ENCODE peak calls at places on chromosome 12, in five cellular contexts. S, E, K, R and I are unnamed samples.
A peak's percentile ranks its signal among the peaks of the same experiment; 100 is the strongest.

GRCh38 chr12:21627924-21628323 is 23.3 kb upstream of the GYS2 start:
- DNase-seq in K (no peak), R (no peak), E (no peak), S (no peak), I (no peak)

GRCh38 chr12:88334271-88334670 is 192.2 kb downstream of the TMTC3 start:
- DNase-seq in K (no peak), E (no peak), S (peak; percentile 72), R (no peak), I (peak; percentile 50)

GRCh38 chr12:80472912-80473500 is 29.0 kb downstream of the PTPRQ start:
- DNase-seq in R (peak; percentile 2), S (no peak), E (no peak), K (no peak), I (peak; percentile 76)

GRCh38 chr12:19970116-19970515 is 398.2 kb upstream of the PDE3A start:
- DNase-seq in R (no peak), S (no peak), K (no peak), E (no peak), I (peak; percentile 78)

GRCh38 chr12:91588874-91589454 is 406.3 kb upstream of the DCN start:
- DNase-seq in E (no peak), K (no peak), R (no peak), S (no peak), I (no peak)

GRCh38 chr12:39638178-39638577 is 18.6 kb upstream of the ABCD2 start:
- DNase-seq in S (no peak), K (no peak), E (no peak), R (no peak), I (no peak)

GRCh38 chr12:63313139-63313538 is 162.1 kb upstream of the AVPR1A start:
- DNase-seq in E (no peak), S (no peak), R (no peak), K (no peak), I (no peak)

GRCh38 chr12:97148941-97149559 is 242.0 kb downstream of the NEDD1 start:
- DNase-seq in K (no peak), R (peak; percentile 51), S (no peak), E (peak; percentile 24), I (peak; percentile 22)

GRCh38 chr12:88172844-88173407 is 30.8 kb downstream of the TMTC3 start:
- DNase-seq in E (no peak), S (no peak), R (no peak), K (no peak), I (no peak)

GRCh38 chr12:49776413-49776812 is 35.1 kb downstream of the TMBIM6 start:
- DNase-seq in S (no peak), E (peak; percentile 77), R (peak; percentile 64), K (peak; percentile 85), I (peak; percentile 69)

GRCh38 chr12:116590561-116590960 is 31.4 kb downstream of the MAP1LC3B2 start:
- DNase-seq in E (no peak), R (no peak), S (no peak), K (no peak), I (no peak)

GRCh38 chr12:31722580-31722979 is 6.2 kb downstream of the AMN1 start:
- DNase-seq in K (no peak), E (no peak), R (no peak), S (no peak), I (no peak)

GRCh38 chr12:122841544-122842321 is 6.5 kb downstream of the HIP1R start:
- DNase-seq in E (peak; percentile 72), R (no peak), K (peak; percentile 71), S (peak; percentile 55), I (peak; percentile 60)

GRCh38 chr12:75684678-75685620 is 173.5 kb upstream of the KRR1 start:
- DNase-seq in K (no peak), E (no peak), S (no peak), R (no peak), I (peak; percentile 90)

GRCh38 chr12:49133014-49133413 is 1.8 kb upstream of the TUBA1B start:
- DNase-seq in E (no peak), K (no peak), R (no peak), S (no peak), I (no peak)

GRCh38 chr12:75087656-75088055 is 122.0 kb downstream of the KCNC2 start:
- DNase-seq in E (peak; percentile 1), K (no peak), S (no peak), R (no peak), I (no peak)

GRCh38 chr12:49609875-49610154 is 4.4 kb upstream of the FAM186B start:
- DNase-seq in E (peak; percentile 16), S (no peak), R (no peak), K (no peak), I (no peak)

GRCh38 chr12:107684990-107685359 is 624 bp upstream of the PWP1 start:
- DNase-seq in K (no peak), E (peak; percentile 69), R (no peak), S (no peak), I (peak; percentile 23)

GRCh38 chr12:2813573-2814185 is 1.2 kb downstream of the ITFG2 start:
- DNase-seq in S (no peak), K (no peak), R (no peak), E (peak; percentile 81), I (peak; percentile 69)

GRCh38 chr12:6303046-6303445 is 7.4 kb upstream of the PLEKHG6 start:
- DNase-seq in K (peak; percentile 2), E (no peak), S (no peak), R (no peak), I (no peak)

GRCh38 chr12:1173806-1174617 is 183.0 kb downstream of the ERC1 start:
- DNase-seq in K (no peak), R (no peak), S (no peak), E (no peak), I (no peak)

GRCh38 chr12:62805517-62805916 is 129.4 kb downstream of the PPM1H start:
- DNase-seq in E (no peak), R (no peak), S (no peak), K (no peak), I (no peak)

GRCh38 chr12:77796775-77797174 is 33.9 kb upstream of the NAV3 start:
- DNase-seq in E (no peak), K (no peak), S (no peak), R (no peak), I (no peak)

GRCh38 chr12:90653051-90653450 is 301.9 kb downstream of the CCER1 start:
- DNase-seq in K (no peak), E (no peak), R (no peak), S (no peak), I (peak; percentile 25)

GRCh38 chr12:63917864-63918742 is 73.6 kb downstream of the SRGAP1 start:
- DNase-seq in E (no peak), R (peak; percentile 90), S (no peak), K (no peak), I (peak; percentile 93)

GRCh38 chr12:124390442-124391116 is 95.7 kb downstream of the RFLNA start:
- DNase-seq in K (peak; percentile 90), S (no peak), R (no peak), E (no peak), I (peak; percentile 77)

GRCh38 chr12:3770891-3771290 is 18.0 kb upstream of the CRACR2A start:
- DNase-seq in S (no peak), E (no peak), K (no peak), R (no peak), I (peak; percentile 76)

GRCh38 chr12:1611775-1612174 is 17.3 kb upstream of the WNT5B start:
- DNase-seq in K (no peak), R (no peak), E (no peak), S (no peak), I (peak; percentile 75)

GRCh38 chr12:57138526-57139272 is 8.7 kb downstream of the LRP1-AS start:
- DNase-seq in S (no peak), K (peak; percentile 89), R (no peak), E (no peak), I (no peak)

GRCh38 chr12:1184402-1184801 is 193.4 kb downstream of the ERC1 start:
- DNase-seq in E (no peak), S (no peak), R (no peak), K (no peak), I (no peak)

GRCh38 chr12:7512528-7512927 is 9.0 kb upstream of the CD163 start:
- DNase-seq in S (no peak), K (no peak), R (no peak), E (no peak), I (peak; percentile 97)

DNA sequence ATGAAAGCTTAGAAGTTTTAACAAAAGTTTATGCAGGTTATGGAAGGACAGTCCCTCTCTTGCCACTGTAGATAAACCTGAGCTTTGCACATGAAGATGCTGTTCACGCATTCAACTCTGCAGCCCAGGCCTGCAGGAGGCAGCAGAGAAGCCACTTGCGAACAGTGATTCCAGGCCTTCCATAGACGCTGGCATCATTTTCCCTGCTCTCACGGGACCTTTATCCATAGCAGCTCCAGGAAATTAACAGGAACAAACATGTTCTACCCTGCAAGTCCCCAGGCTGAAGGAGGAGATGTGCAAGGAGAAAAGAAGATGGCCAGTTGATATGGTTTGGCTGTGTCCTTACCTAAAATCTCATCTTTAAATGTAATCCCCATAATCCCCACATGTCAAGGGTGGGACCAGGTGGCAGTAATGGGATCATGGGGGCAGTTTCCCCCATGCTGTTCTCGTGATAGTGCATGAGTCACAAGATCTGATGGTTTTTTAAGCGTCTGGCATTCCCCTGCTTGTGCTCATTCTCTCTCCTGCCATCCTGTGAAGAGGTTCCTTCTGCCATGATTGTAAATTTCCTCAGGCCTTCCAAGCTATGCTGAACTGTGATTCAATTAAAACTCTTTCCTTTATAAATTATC is 2.0 kb downstream of the ERP27 start:
- DNase-seq in R (no peak), K (no peak), E (peak; percentile 48), S (no peak), I (no peak)
- H3K36me3 ChIP-seq in R (no peaks in the 10 kb centered on the region), K (no peaks in the 10 kb centered on the region), E (no peaks in the 10 kb centered on the region), S (no peaks in the 10 kb centered on the region), I (peaks cover 2% of the 10 kb centered on the region)

DNA sequence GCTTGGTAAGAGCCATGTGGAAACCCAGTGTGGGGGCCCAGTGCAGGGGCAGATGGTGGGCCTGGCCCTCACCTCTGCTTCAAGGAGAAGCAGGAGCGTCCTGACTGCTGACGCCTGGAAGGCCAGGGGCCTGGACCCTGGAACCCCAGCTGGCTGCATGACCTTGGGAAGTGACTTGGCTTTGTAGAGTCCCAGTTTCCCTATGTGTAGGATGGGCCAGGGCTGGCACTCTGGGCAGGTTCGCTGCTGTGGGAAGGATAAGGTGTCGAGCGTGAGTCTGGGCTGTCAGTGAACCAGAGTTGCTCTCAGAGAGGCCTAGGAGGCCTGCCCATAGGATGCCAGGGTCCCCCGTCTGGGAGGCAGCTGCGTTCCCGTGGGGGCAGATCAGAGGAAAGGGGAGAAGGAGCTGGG is 43.2 kb downstream of the TRAFD1 start:
- DNase-seq in R (no peak), K (peak; percentile 68), E (peak; percentile 40), S (no peak), I (no peak)
- H3K36me3 ChIP-seq in R (no peaks in the 10 kb centered on the region), K (no peaks in the 10 kb centered on the region), E (peaks cover 2% of the 10 kb centered on the region), S (peaks cover 6% of the 10 kb centered on the region), I (peaks cover 10% of the 10 kb centered on the region)

GRCh38 chr12:109905301-109905700 is 5.2 kb downstream of the TCHP start:
- DNase-seq in S (no peak), R (no peak), E (no peak), K (no peak), I (no peak)
- H3K36me3 ChIP-seq in S (peaks cover 70% of the 10 kb centered on the region), R (peaks cover 7% of the 10 kb centered on the region), E (peaks cover 6% of the 10 kb centered on the region), K (no peaks in the 10 kb centered on the region), I (peaks cover 38% of the 10 kb centered on the region)

GRCh38 chr12:48044396-48044795 is 40.1 kb upstream of the COL2A1 start:
- DNase-seq in K (no peak), E (no peak), S (no peak), R (no peak), I (no peak)

GRCh38 chr12:48041591-48042423 is 37.5 kb upstream of the COL2A1 start:
- DNase-seq in S (no peak), E (no peak), K (no peak), R (no peak), I (no peak)

GRCh38 chr12:48043771-48044170 is 39.5 kb upstream of the COL2A1 start:
- DNase-seq in R (no peak), S (no peak), E (no peak), K (no peak), I (no peak)

GRCh38 chr12:48045965-48046364 is 41.7 kb upstream of the COL2A1 start:
- DNase-seq in K (no peak), E (no peak), S (no peak), R (no peak), I (no peak)

GRCh38 chr12:48045061-48045846 is 41.0 kb upstream of the COL2A1 start:
- DNase-seq in E (no peak), K (no peak), R (no peak), S (no peak), I (no peak)
- H3K36me3 ChIP-seq in E (peaks cover 8% of the 10 kb centered on the region), K (peaks cover 26% of the 10 kb centered on the region), R (peaks cover 13% of the 10 kb centered on the region), S (peaks cover 60% of the 10 kb centered on the region), I (peaks cover 10% of the 10 kb centered on the region)